ENCODE peak calls at places on chromosomes 7 and 10, in eight cellular contexts. A, D, S, K, U, W, P and Q are unnamed samples.

GRCh38 chr7:99267530-99268360 is 4.9 kb upstream of the MYH16 start:
- DNase-seq in A (no peak), U (peak; percentile 27), K (no peak), W (no peak), P (no peak), S (no peak), D (no peak), Q (no peak)

GRCh38 chr7:19369806-19370205 is 224.6 kb upstream of the FERD3L start:
- DNase-seq in U (no peak), A (no peak), S (no peak), K (peak; percentile 44), D (no peak), P (no peak), W (no peak), Q (peak; percentile 97)

GRCh38 chr10:126618466-126618865 is 52.0 kb downstream of the C10orf90 start:
- DNase-seq in P (no peak), S (no peak), U (no peak), A (no peak), W (no peak), K (no peak), D (no peak), Q (no peak)

GRCh38 chr10:112875474-112876267 is 74.4 kb upstream of the TCF7L2 start:
- DNase-seq in A (no peak), S (no peak), K (no peak), W (no peak), D (peak; percentile 9), P (no peak), U (no peak), Q (no peak)

GRCh38 chr7:158384746-158385145 is 202.9 kb downstream of the PTPRN2 start:
- DNase-seq in S (no peak), U (no peak), A (no peak), D (no peak), W (no peak), P (no peak), K (peak; percentile 85), Q (no peak)

GRCh38 chr7:128349121-128349825 is 5.6 kb upstream of the RBM28 start:
- DNase-seq in P (no peak), U (no peak), W (no peak), A (no peak), S (no peak), K (no peak), D (no peak), Q (no peak)

GRCh38 chr7:28157826-28158416 is 22.7 kb downstream of the JAZF1 start:
- DNase-seq in U (no peak), D (no peak), W (no peak), S (no peak), P (peak; percentile 83), K (no peak), A (no peak), Q (no peak)

GRCh38 chr7:149863500-149863899 is 10.3 kb upstream of the ATP6V0E2 start:
- DNase-seq in U (no peak), K (no peak), P (no peak), W (no peak), A (no peak), D (no peak), S (no peak), Q (no peak)

GRCh38 chr10:100886544-100886943 is 26.2 kb upstream of the SLF2 start:
- DNase-seq in P (no peak), A (no peak), D (no peak), U (no peak), K (no peak), W (no peak), S (no peak), Q (no peak)

GRCh38 chr7:28761485-28761884 is 196.6 kb downstream of the TRIL start:
- DNase-seq in A (no peak), D (no peak), U (no peak), K (no peak), W (no peak), P (no peak), S (no peak), Q (no peak)